ENCODE peak calls at places on chromosome 19, in five cellular contexts. One of them, this sample, is unnamed.

GRCh38 chr19:45876161-45876410 is 9.9 kb downstream of the IRF2BP1 start:
- DNase-seq in astrocyte: no peak
- DNase-seq in fibroblast of lung: no peak
- DNase-seq in neural progenitor cell: no peak
- DNase-seq in PC-3: no peak
- DNase-seq in this sample: no peak

GRCh38 chr19:4730740-4731171 is 7.1 kb upstream of the DPP9 start:
- DNase-seq in astrocyte: no peak
- DNase-seq in fibroblast of lung: no peak
- DNase-seq in neural progenitor cell: no peak
- DNase-seq in PC-3: peak
- DNase-seq in this sample: no peak

GRCh38 chr19:55973982-55974381 is 12.6 kb upstream of the NLRP5 start:
- DNase-seq in astrocyte: no peak
- DNase-seq in fibroblast of lung: no peak
- DNase-seq in neural progenitor cell: no peak
- DNase-seq in PC-3: no peak
- DNase-seq in this sample: no peak

GRCh38 chr19:43668406-43669158 is 1.4 kb downstream of the PLAUR start:
- DNase-seq in astrocyte: peak
- DNase-seq in fibroblast of lung: peak
- DNase-seq in neural progenitor cell: peak
- DNase-seq in PC-3: peak
- DNase-seq in this sample: peak

GRCh38 chr19:15418112-15418587 is 638 bp downstream of the AKAP8L start:
- DNase-seq in astrocyte: no peak
- DNase-seq in fibroblast of lung: peak
- DNase-seq in neural progenitor cell: peak
- DNase-seq in PC-3: peak
- DNase-seq in this sample: no peak

GRCh38 chr19:6068711-6069110 is 41.6 kb downstream of the RFX2 start:
- DNase-seq in astrocyte: no peak
- DNase-seq in fibroblast of lung: no peak
- DNase-seq in neural progenitor cell: no peak
- DNase-seq in PC-3: no peak
- DNase-seq in this sample: no peak

GRCh38 chr19:17497149-17497798 is 14.2 kb upstream of the PGLS start:
- DNase-seq in astrocyte: no peak
- DNase-seq in fibroblast of lung: no peak
- DNase-seq in neural progenitor cell: no peak
- DNase-seq in PC-3: no peak
- DNase-seq in this sample: no peak

GRCh38 chr19:36041831-36042230 is 9.2 kb upstream of the CLIP3 start:
- DNase-seq in astrocyte: peak
- DNase-seq in fibroblast of lung: peak
- DNase-seq in neural progenitor cell: peak
- DNase-seq in PC-3: peak
- DNase-seq in this sample: no peak

GRCh38 chr19:18745012-18745735 is 45.9 kb downstream of the COMP start:
- DNase-seq in astrocyte: no peak
- DNase-seq in fibroblast of lung: no peak
- DNase-seq in neural progenitor cell: peak
- DNase-seq in PC-3: no peak
- DNase-seq in this sample: no peak

GRCh38 chr19:14073925-14074838 is 1.6 kb downstream of the MISP3 start:
- DNase-seq in astrocyte: no peak
- DNase-seq in fibroblast of lung: no peak
- DNase-seq in neural progenitor cell: no peak
- DNase-seq in PC-3: peak
- DNase-seq in this sample: no peak

GRCh38 chr19:4077800-4078683 is 11.3 kb upstream of the ZBTB7A start:
- DNase-seq in astrocyte: no peak
- DNase-seq in fibroblast of lung: peak
- DNase-seq in neural progenitor cell: no peak
- DNase-seq in PC-3: peak
- DNase-seq in this sample: no peak

GRCh38 chr19:34430738-34431625 is 2.8 kb downstream of the UBA2 start:
- DNase-seq in astrocyte: peak
- DNase-seq in fibroblast of lung: peak
- DNase-seq in neural progenitor cell: peak
- DNase-seq in PC-3: peak
- DNase-seq in this sample: peak

GRCh38 chr19:41226053-41226873 is 7.2 kb downstream of the AXL start:
- DNase-seq in astrocyte: peak
- DNase-seq in fibroblast of lung: peak
- DNase-seq in neural progenitor cell: peak
- DNase-seq in PC-3: peak
- DNase-seq in this sample: no peak

GRCh38 chr19:38711726-38712153 is 32.5 kb downstream of the CAPN12 start:
- DNase-seq in astrocyte: peak
- DNase-seq in fibroblast of lung: peak
- DNase-seq in neural progenitor cell: no peak
- DNase-seq in PC-3: no peak
- DNase-seq in this sample: no peak

GRCh38 chr19:49421039-49421877 is 2.0 kb downstream of the PTH2 start:
- DNase-seq in astrocyte: peak
- DNase-seq in fibroblast of lung: peak
- DNase-seq in neural progenitor cell: peak
- DNase-seq in PC-3: peak
- DNase-seq in this sample: no peak

GRCh38 chr19:5234412-5234811 is 106.2 kb downstream of the PTPRS start:
- DNase-seq in astrocyte: no peak
- DNase-seq in fibroblast of lung: no peak
- DNase-seq in neural progenitor cell: no peak
- DNase-seq in PC-3: no peak
- DNase-seq in this sample: no peak

GRCh38 chr19:48500830-48501445 is 10.7 kb downstream of the LMTK3 start:
- DNase-seq in astrocyte: no peak
- DNase-seq in fibroblast of lung: no peak
- DNase-seq in neural progenitor cell: no peak
- DNase-seq in PC-3: no peak
- DNase-seq in this sample: no peak

GRCh38 chr19:45086453-45086852 is 6.5 kb upstream of the PPP1R37 start:
- DNase-seq in astrocyte: no peak
- DNase-seq in fibroblast of lung: no peak
- DNase-seq in neural progenitor cell: no peak
- DNase-seq in PC-3: no peak
- DNase-seq in this sample: no peak

GRCh38 chr19:14718522-14719113 is 28.8 kb downstream of the ZNF333 start:
- DNase-seq in astrocyte: no peak
- DNase-seq in fibroblast of lung: peak
- DNase-seq in neural progenitor cell: no peak
- DNase-seq in PC-3: no peak
- DNase-seq in this sample: no peak

GRCh38 chr19:52946322-52947310 is 16.1 kb downstream of the ZNF816 start:
- DNase-seq in astrocyte: no peak
- DNase-seq in fibroblast of lung: no peak
- DNase-seq in neural progenitor cell: peak
- DNase-seq in PC-3: peak
- DNase-seq in this sample: no peak

GRCh38 chr19:58397533-58398037 is 2.1 kb downstream of the RNF225 start:
- DNase-seq in astrocyte: no peak
- DNase-seq in fibroblast of lung: no peak
- DNase-seq in neural progenitor cell: no peak
- DNase-seq in PC-3: no peak
- DNase-seq in this sample: no peak

GRCh38 chr19:42524250-42524649 is 4.0 kb downstream of the CEACAM1 start:
- DNase-seq in astrocyte: no peak
- DNase-seq in fibroblast of lung: no peak
- DNase-seq in neural progenitor cell: no peak
- DNase-seq in PC-3: no peak
- DNase-seq in this sample: no peak

GRCh38 chr19:42519108-42519507 is 9.2 kb downstream of the CEACAM1 start:
- DNase-seq in astrocyte: no peak
- DNase-seq in fibroblast of lung: no peak
- DNase-seq in neural progenitor cell: no peak
- DNase-seq in PC-3: no peak
- DNase-seq in this sample: no peak

GRCh38 chr19:42528354-42529247 is at the start of gene CEACAM1:
- DNase-seq in astrocyte: no peak
- DNase-seq in fibroblast of lung: no peak
- DNase-seq in neural progenitor cell: no peak
- DNase-seq in PC-3: peak
- DNase-seq in this sample: no peak

GRCh38 chr19:42529248-42529764 is 1.0 kb upstream of the CEACAM1 start:
- DNase-seq in astrocyte: no peak
- DNase-seq in fibroblast of lung: peak
- DNase-seq in neural progenitor cell: peak
- DNase-seq in PC-3: peak
- DNase-seq in this sample: peak

DNA sequence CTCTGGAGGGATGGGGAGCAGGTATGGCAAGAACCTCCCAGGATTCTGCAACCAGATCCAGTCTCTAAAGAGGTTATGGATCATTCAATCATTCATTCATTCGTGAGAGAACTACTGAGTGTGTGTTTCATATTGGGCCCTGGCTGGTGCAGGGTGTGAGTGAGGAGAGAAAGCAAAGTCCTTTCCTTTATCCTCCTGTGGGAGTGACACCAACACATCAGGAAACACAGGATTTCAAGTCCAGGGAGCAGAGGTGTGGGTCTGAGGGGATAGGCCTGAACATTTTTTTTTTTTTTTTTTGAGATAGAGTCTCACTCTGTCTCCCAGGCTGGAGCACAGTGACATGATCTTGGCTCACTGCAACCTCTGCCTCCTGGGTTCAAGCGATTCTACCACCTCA is 3.3 kb downstream of the CEACAM1 start:
- DNase-seq in astrocyte: no peak
- DNase-seq in fibroblast of lung: no peak
- DNase-seq in neural progenitor cell: no peak
- DNase-seq in PC-3: no peak
- DNase-seq in this sample: no peak
- H3K4me2 ChIP-seq in astrocyte: no peak
- H3K4me2 ChIP-seq in fibroblast of lung: no peak
- H3K4me2 ChIP-seq in neural progenitor cell: no peak
- H3K4me2 ChIP-seq in PC-3: no peak
- H3K4me2 ChIP-seq in this sample: no peak

GRCh38 chr19:10543420-10544241 is at the start of gene ATG4D:
- DNase-seq in astrocyte: no peak
- DNase-seq in fibroblast of lung: peak
- DNase-seq in neural progenitor cell: peak
- DNase-seq in PC-3: peak
- DNase-seq in this sample: no peak
- H2AFZ ChIP-seq in astrocyte: peak
- H2AFZ ChIP-seq in fibroblast of lung: peak
- H2AFZ ChIP-seq in neural progenitor cell: peak
- H2AFZ ChIP-seq in PC-3: peak
- H2AFZ ChIP-seq in this sample: peak

DNA sequence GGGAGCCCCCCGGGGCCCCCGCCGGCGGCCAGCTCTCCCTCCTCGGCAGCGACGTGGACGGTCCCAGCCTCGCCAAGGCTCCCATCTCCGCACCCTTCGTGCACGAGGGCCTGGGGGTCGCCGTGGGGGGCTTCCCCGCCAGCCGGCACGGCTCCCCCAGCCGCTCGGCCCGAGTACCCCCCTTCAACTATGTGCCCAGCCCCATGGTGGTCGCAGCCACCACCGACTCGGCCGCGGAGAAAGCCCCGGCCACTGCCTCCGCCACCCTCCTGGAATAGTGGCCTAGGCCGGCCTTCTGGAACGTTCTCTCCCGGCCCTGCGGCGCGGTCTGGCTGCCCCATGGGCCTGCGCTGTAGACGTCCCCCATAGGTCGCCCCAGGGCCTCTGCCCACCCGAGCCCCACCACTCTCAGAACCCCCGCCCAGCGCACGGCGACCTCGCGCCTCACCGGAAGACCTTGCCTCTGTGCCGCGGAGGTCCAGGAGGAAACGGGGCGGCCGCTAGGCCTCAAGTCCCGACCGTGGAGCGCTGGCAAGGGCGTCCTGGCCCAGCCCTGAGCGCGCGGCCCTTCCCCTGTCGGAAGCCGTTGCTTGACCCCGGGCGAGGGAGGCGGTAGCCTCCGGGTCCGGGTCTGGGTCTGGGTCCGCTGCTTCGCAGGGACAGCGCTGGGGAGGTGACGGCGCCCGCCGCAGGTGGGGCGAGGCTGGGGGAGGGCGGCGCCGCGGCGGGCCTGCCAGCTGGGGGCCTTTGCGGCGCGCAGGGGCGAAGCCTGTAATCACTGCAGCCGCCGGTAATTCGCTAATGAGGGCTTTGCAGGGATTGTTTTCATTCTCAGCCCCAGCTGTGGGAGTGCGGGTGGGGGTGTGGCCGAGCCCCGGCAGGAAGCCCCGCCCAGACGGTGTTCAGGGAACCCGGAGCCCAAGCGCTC is 8.8 kb downstream of the C19orf25 start:
- DNase-seq in astrocyte: no peak
- DNase-seq in fibroblast of lung: no peak
- DNase-seq in neural progenitor cell: peak
- DNase-seq in PC-3: peak
- DNase-seq in this sample: no peak
- TF ChIP-seq EZH2 in astrocyte: peak
- TF ChIP-seq EZH2 in fibroblast of lung: peak
- TF ChIP-seq EZH2 in neural progenitor cell: peak
- TF ChIP-seq EZH2 in PC-3: no peak
- TF ChIP-seq EZH2 in this sample: peak

DNA sequence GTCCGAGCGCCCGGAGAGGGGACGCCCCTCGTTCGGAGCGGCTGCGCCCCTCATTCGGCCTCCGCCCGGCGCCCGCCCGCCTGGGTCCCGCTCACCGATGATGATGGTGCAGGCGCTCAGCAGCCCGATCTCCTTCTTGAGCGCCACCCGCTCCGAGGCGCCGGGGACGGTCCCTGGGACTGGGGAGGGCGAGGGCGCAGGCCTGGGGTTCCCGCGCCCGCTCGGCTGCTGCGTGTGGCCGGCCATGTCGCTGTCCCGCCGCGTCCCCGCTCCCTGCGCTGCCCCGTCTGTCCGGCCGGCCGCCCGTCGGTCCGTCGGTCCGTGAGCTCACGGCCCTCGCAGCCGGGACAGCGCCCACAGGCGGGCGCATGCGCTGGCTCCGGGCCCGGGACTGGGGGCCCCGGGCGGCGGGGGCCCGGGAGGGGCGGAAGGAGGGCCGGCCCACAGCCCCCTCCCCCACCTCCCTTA is at the start of gene SLC7A10:
- DNase-seq in astrocyte: no peak
- DNase-seq in fibroblast of lung: no peak
- DNase-seq in neural progenitor cell: peak
- DNase-seq in PC-3: no peak
- DNase-seq in this sample: no peak
- H3K4me2 ChIP-seq in astrocyte: peak
- H3K4me2 ChIP-seq in fibroblast of lung: peak
- H3K4me2 ChIP-seq in neural progenitor cell: peak
- H3K4me2 ChIP-seq in PC-3: peak
- H3K4me2 ChIP-seq in this sample: peak

GRCh38 chr19:511101-511841 is 4.0 kb downstream of the TPGS1 start:
- DNase-seq in astrocyte: peak
- DNase-seq in fibroblast of lung: no peak
- DNase-seq in neural progenitor cell: peak
- DNase-seq in PC-3: no peak
- DNase-seq in this sample: peak
- H2AFZ ChIP-seq in astrocyte: peak
- H2AFZ ChIP-seq in fibroblast of lung: no peak
- H2AFZ ChIP-seq in neural progenitor cell: no peak
- H2AFZ ChIP-seq in PC-3: no peak
- H2AFZ ChIP-seq in this sample: peak